ENCODE peak calls at places on chromosome 14, in five cellular contexts. N, S, O, L and T are unnamed samples.

GRCh38 chr14:88590173-88590572 is 27.3 kb downstream of the ZC3H14 start:
- DNase-seq in O (no peak), S (no peak), N (no peak), L (no peak), T (no peak)

GRCh38 chr14:100586520-100587247 is 533 bp downstream of the BEGAIN start:
- DNase-seq in L (no peak), S (no peak), N (peak; percentile 15), O (peak; percentile 76), T (no peak)

GRCh38 chr14:78448483-78449094 is 278.4 kb downstream of the NRXN3 start:
- DNase-seq in O (no peak), N (peak; percentile 52), S (no peak), L (peak; percentile 5), T (no peak)

GRCh38 chr14:64715146-64715627 is 11.0 kb downstream of the PLEKHG3 start:
- DNase-seq in L (no peak), S (no peak), N (no peak), O (no peak), T (no peak)

GRCh38 chr14:93951798-93952540 is 24.4 kb downstream of the ASB2 start:
- DNase-seq in O (no peak), L (no peak), S (no peak), N (no peak), T (no peak)

GRCh38 chr14:51023964-51024363 is 70.9 kb downstream of the TRIM9 start:
- DNase-seq in L (no peak), N (peak; percentile 19), S (no peak), O (no peak), T (peak; percentile 56)

GRCh38 chr14:64253672-64254071 is 40.5 kb downstream of the ESR2 start:
- DNase-seq in L (no peak), O (no peak), N (no peak), S (no peak), T (no peak)

GRCh38 chr14:69712217-69712565 is 54.8 kb upstream of the SRSF5 start:
- DNase-seq in O (no peak), S (no peak), L (no peak), N (no peak), T (no peak)

GRCh38 chr14:77885363-77885762 is 85.5 kb downstream of the ADCK1 start:
- DNase-seq in L (no peak), S (no peak), N (peak; percentile 82), O (no peak), T (no peak)

GRCh38 chr14:51604078-51604477 is 47.6 kb upstream of the FRMD6 start:
- DNase-seq in N (no peak), L (no peak), S (peak; percentile 28), O (no peak), T (peak; percentile 76)

GRCh38 chr14:33477752-33478151 is 473.1 kb downstream of the EGLN3 start:
- DNase-seq in L (no peak), O (no peak), S (peak; percentile 68), N (no peak), T (no peak)

GRCh38 chr14:91883770-91884169 is 16.4 kb upstream of the TC2N start:
- DNase-seq in O (peak; percentile 87), S (no peak), N (no peak), L (no peak), T (no peak)

GRCh38 chr14:95143813-95144620 is 13.3 kb downstream of the DICER1 start:
- DNase-seq in L (peak; percentile 24), O (no peak), N (no peak), S (no peak), T (no peak)

GRCh38 chr14:99186956-99187690 is 84.9 kb downstream of the BCL11B start:
- DNase-seq in S (no peak), L (no peak), O (no peak), N (no peak), T (no peak)

GRCh38 chr14:88791629-88792571 is 853 bp downstream of the EML5 start:
- DNase-seq in N (peak; percentile 8), L (no peak), O (peak; percentile 74), S (no peak), T (no peak)

GRCh38 chr14:72904218-72904617 is 10.3 kb upstream of the DPF3 start:
- DNase-seq in O (no peak), N (no peak), S (no peak), L (no peak), T (no peak)

GRCh38 chr14:100607611-100607956 is 20.4 kb upstream of the BEGAIN start:
- DNase-seq in L (no peak), N (no peak), O (no peak), S (no peak), T (no peak)

GRCh38 chr14:20998674-20999366 is at the start of gene SLC39A2:
- DNase-seq in O (no peak), N (no peak), S (peak; percentile 40), L (no peak), T (peak; percentile 36)

GRCh38 chr14:97707603-97708002 is 910.4 kb downstream of the VRK1 start:
- DNase-seq in S (no peak), N (no peak), L (no peak), O (no peak), T (no peak)

GRCh38 chr14:76876076-76876475 is 49.9 kb downstream of the LRRC74A start:
- DNase-seq in S (peak; percentile 55), N (peak; percentile 81), L (peak; percentile 67), O (no peak), T (peak; percentile 36)

DNA sequence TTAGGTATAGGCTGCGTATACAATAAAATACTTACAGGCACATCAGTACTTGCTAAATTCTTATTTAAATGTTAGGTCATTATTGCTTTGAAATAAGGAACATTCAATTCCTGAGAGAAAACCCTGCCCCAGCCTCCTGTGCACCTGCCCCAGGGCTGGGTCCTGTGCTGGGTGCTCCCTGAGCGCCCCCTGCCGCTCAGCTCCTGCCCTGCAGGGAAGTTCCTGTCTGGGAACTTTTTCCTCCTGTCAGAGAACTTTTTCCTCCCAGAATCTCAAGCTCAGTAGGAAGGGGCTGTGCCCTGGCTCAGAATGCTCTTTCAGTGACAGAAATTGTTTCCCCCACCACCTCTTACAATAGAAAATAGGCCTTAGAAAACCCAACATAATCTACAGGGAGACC is 751.1 kb downstream of the TMEM121 start:
- DNase-seq in O (no peak), N (no peak), L (peak; percentile 51), S (no peak), T (no peak)
- TF ChIP-seq CTCF in O (peak; percentile 32), N (no peak), L (peak; percentile 74), S (no peak), T (no peak)

GRCh38 chr14:23446291-23446851 is 10.9 kb upstream of the MYH7 start:
- DNase-seq in L (no peak), S (no peak), N (peak; percentile 54), O (no peak), T (no peak)
- TF ChIP-seq CTCF in L (no peak), S (no peak), N (no peak), O (no peak), T (no peak)

DNA sequence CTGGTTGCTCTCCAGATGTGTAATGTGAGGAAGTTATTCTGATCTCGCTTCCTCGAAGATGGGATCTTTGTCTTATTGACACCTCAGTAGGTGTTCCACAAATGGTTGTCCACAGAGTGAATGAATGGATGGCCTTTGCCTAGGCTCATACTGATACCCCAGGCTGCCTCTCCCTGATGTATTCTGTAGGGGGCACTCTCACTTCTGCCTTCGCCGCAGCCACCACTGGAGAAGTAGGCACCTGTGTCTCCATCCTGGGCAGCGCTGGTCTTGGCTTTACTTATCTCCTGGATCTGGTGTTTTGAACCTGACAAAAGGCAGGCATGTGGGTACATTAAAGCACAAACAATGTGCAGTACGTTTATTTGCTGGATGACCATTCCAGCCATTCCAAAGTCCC is 82.1 kb downstream of the ZFP36L1 start:
- DNase-seq in L (no peak), S (no peak), N (no peak), O (no peak), T (no peak)
- TF ChIP-seq CTCF in L (no peak), S (no peak), N (no peak), O (no peak), T (no peak)

GRCh38 chr14:104143071-104143470 is 4.7 kb downstream of the KIF26A start:
- DNase-seq in N (no peak), S (no peak), L (no peak), O (peak; percentile 49), T (no peak)
- TF ChIP-seq CTCF in N (no peak), S (no peak), L (no peak), O (no peak), T (no peak)

GRCh38 chr14:29527286-29527685 is 400.4 kb downstream of the PRKD1 start:
- DNase-seq in L (no peak), S (no peak), N (no peak), O (no peak), T (no peak)

GRCh38 chr14:29518335-29518734 is 409.3 kb downstream of the PRKD1 start:
- DNase-seq in N (no peak), S (no peak), L (no peak), O (no peak), T (no peak)

GRCh38 chr14:29521526-29522137 is 406.0 kb downstream of the PRKD1 start:
- DNase-seq in O (no peak), S (no peak), N (peak; percentile 20), L (no peak), T (no peak)
- TF ChIP-seq CTCF in O (no peak), S (peak; percentile 38), N (peak; percentile 40), L (no peak), T (peak; percentile 4)

GRCh38 chr14:70888151-70888499 is 19.1 kb upstream of the PCNX1 start:
- DNase-seq in N (no peak), S (no peak), L (no peak), O (no peak), T (no peak)
- TF ChIP-seq CTCF in N (peak; percentile 9), S (no peak), L (no peak), O (no peak), T (no peak)

GRCh38 chr14:102626530-102626929 is 34.1 kb downstream of the RCOR1 start:
- DNase-seq in L (no peak), S (no peak), N (no peak), O (no peak), T (no peak)
- TF ChIP-seq CTCF in L (no peak), S (no peak), N (no peak), O (no peak), T (no peak)

GRCh38 chr14:61186793-61187641 is 94.1 kb downstream of the TMEM30B start:
- DNase-seq in O (no peak), S (no peak), N (peak; percentile 16), L (no peak), T (no peak)

GRCh38 chr14:61187642-61187905 is 93.6 kb downstream of the TMEM30B start:
- DNase-seq in L (no peak), N (no peak), O (no peak), S (no peak), T (no peak)

GRCh38 chr14:61188196-61188595 is 92.9 kb downstream of the TMEM30B start:
- DNase-seq in L (no peak), O (peak; percentile 81), S (no peak), N (no peak), T (no peak)

GRCh38 chr14:61185534-61185933 is 95.6 kb downstream of the TMEM30B start:
- DNase-seq in N (no peak), S (no peak), L (no peak), O (no peak), T (no peak)

DNA sequence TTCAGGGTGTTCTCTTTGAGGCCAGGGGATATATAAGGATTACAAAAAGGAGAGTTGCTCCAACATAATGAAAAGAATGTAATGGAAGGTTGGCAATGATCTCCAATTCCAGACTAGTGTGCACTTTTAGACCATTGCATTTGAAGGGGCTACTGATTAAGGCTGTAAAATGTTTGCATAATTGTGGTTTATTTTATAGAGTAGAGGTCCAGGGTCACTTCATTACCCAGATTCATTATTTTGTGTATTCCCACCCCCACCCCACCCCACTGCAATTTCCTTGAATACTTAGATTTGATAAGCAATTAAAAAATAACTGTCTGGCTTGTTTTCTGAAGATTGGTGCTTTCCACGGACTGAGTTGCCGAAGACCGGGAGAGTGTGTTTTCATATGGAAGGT is 94.8 kb downstream of the TMEM30B start:
- DNase-seq in N (no peak), O (no peak), S (no peak), L (no peak), T (no peak)
- TF ChIP-seq CTCF in N (no peak), O (no peak), S (no peak), L (no peak), T (no peak)